ENCODE peak calls at places on chromosomes 7 and 10, in six cellular contexts. Z, G, L, V, Y and B are unnamed samples.

GRCh38 chr7:104772405-104772821 is 241.6 kb upstream of the KMT2E start:
- ATAC-seq in V (no peak), G (no peak), Y (no peak), Z (no peak), L (no peak), B (no peak)

GRCh38 chr10:63749915-63750314 is 228.7 kb downstream of the REEP3 start:
- ATAC-seq in L (no peak), Y (no peak), Z (no peak), V (no peak), G (no peak), B (no peak)

GRCh38 chr7:102167254-102167653 is 119.4 kb upstream of the SH2B2 start:
- ATAC-seq in V (no peak), L (no peak), Z (no peak), G (no peak), Y (no peak), B (no peak)

GRCh38 chr7:26155531-26156375 is 3.8 kb downstream of the NFE2L3 start:
- ATAC-seq in L (no peak), Z (no peak), V (no peak), G (no peak), Y (no peak), B (no peak)

GRCh38 chr10:57897611-57898010 is 370.1 kb downstream of the IPMK start:
- ATAC-seq in Z (no peak), V (no peak), G (no peak), Y (no peak), L (no peak), B (no peak)

GRCh38 chr7:26688936-26689506 is 175.4 kb downstream of the SKAP2 start:
- ATAC-seq in V (peak), Z (no peak), Y (no peak), G (no peak), L (no peak), B (peak)

GRCh38 chr7:74615933-74616780 is 41.4 kb upstream of the GTF2I start:
- ATAC-seq in L (no peak), G (no peak), Z (no peak), Y (peak), V (no peak), B (no peak)

GRCh38 chr7:148104924-148105323 is 485.6 kb upstream of the C7orf33 start:
- ATAC-seq in Y (no peak), Z (no peak), L (no peak), V (no peak), G (no peak), B (no peak)

GRCh38 chr7:22425361-22425760 is 68.4 kb upstream of the RAPGEF5 start:
- ATAC-seq in L (no peak), G (no peak), Z (no peak), V (no peak), Y (no peak), B (no peak)

GRCh38 chr7:39621784-39622411 is 1.5 kb upstream of the RALA start:
- ATAC-seq in G (no peak), Z (no peak), V (no peak), Y (no peak), L (no peak), B (peak)

GRCh38 chr7:55180821-55181542 is 162.2 kb downstream of the EGFR start:
- ATAC-seq in Y (no peak), G (no peak), Z (no peak), L (no peak), V (no peak), B (no peak)

GRCh38 chr10:99678921-99679320 is 19.6 kb downstream of the ENTPD7 start:
- ATAC-seq in L (no peak), Y (no peak), G (no peak), Z (no peak), V (no peak), B (no peak)

GRCh38 chr10:30034433-30035137 is 24.8 kb downstream of the JCAD start:
- ATAC-seq in Z (no peak), L (no peak), Y (no peak), G (peak), V (no peak), B (no peak)

GRCh38 chr7:117041822-117042221 is 88.5 kb downstream of the ST7 start:
- ATAC-seq in G (no peak), L (no peak), V (no peak), Z (no peak), Y (no peak), B (no peak)

GRCh38 chr7:113392841-113393540 is 274.6 kb upstream of the SMIM30 start:
- ATAC-seq in G (no peak), V (no peak), Y (no peak), L (no peak), Z (no peak), B (no peak)

GRCh38 chr7:130278892-130279690 is 12.4 kb downstream of the CPA2 start:
- ATAC-seq in Z (no peak), L (no peak), Y (no peak), G (no peak), V (no peak), B (no peak)

GRCh38 chr7:100745184-100745583 is 11.8 kb downstream of the ZAN start:
- ATAC-seq in Y (peak), Z (peak), V (peak), G (peak), L (peak), B (peak)

GRCh38 chr10:14409856-14410458 is 79.2 kb upstream of the FRMD4A start:
- ATAC-seq in V (no peak), Y (no peak), Z (no peak), L (no peak), G (no peak), B (no peak)

GRCh38 chr10:60989400-60989876 is 45.5 kb upstream of the RHOBTB1 start:
- ATAC-seq in Z (no peak), Y (no peak), V (no peak), G (no peak), L (no peak), B (peak)

GRCh38 chr7:129646369-129647021 is 35.0 kb downstream of the NRF1 start:
- ATAC-seq in Y (peak), G (no peak), V (peak), Z (peak), L (peak), B (no peak)

GRCh38 chr7:66167773-66168367 is 37.3 kb upstream of the TPST1 start:
- ATAC-seq in Z (no peak), L (no peak), G (no peak), Y (no peak), V (no peak), B (no peak)

GRCh38 chr10:70481831-70482530 is 3.4 kb downstream of the PALD1 start:
- ATAC-seq in G (no peak), L (peak), Z (peak), V (peak), Y (no peak), B (no peak)

GRCh38 chr7:50281680-50282445 is 22.7 kb upstream of the IKZF1 start:
- ATAC-seq in Z (peak), L (no peak), V (no peak), G (peak), Y (no peak), B (peak)